ENCODE peak calls at places on chromosomes 13 and 19, in ten cellular contexts. F is RWPE2, Q is uterus, L is coronary artery, Y is stomach, X is glutamatergic neuron, S is mesothelial cell of epicardium, T is IMR-90, G is left ventricle myocardium inferior, Z is endothelial cell. C is an unnamed sample.

GRCh38 chr13:25319781-25320180 is 18.4 kb downstream of the NUP58 start:
- DNase-seq in F (no peak), S (no peak), G (no peak), Q (no peak), T (peak), Y (no peak), L (no peak), X (no peak), Z (no peak), C (no peak)

GRCh38 chr13:23979361-23980159 is 82.3 kb upstream of the C1QTNF9B start:
- DNase-seq in L (peak), X (peak), G (peak), Q (peak), Y (peak), T (peak), Z (peak), S (peak), F (peak), C (peak)

GRCh38 chr13:110217811-110218210 is 89.1 kb downstream of the COL4A1 start:
- DNase-seq in L (no peak), T (no peak), X (no peak), S (no peak), F (no peak), Y (no peak), Q (no peak), Z (no peak), G (no peak), C (no peak)

GRCh38 chr19:10503002-10503789 is at the start of gene KEAP1:
- DNase-seq in Y (peak), T (no peak), S (peak), Q (no peak), F (no peak), X (peak), L (peak), G (peak), Z (peak), C (peak)

GRCh38 chr13:111595276-111595675 is 274.8 kb downstream of the TEX29 start:
- DNase-seq in L (no peak), Z (no peak), Q (no peak), S (no peak), F (no peak), G (no peak), Y (no peak), T (no peak), X (no peak), C (no peak)

GRCh38 chr13:113741101-113741731 is 17.8 kb upstream of the TMEM255B start:
- DNase-seq in Y (no peak), Z (no peak), X (no peak), L (no peak), G (no peak), S (no peak), T (no peak), F (no peak), Q (no peak), C (no peak)

GRCh38 chr13:60591348-60591747 is 194.3 kb downstream of the TDRD3 start:
- DNase-seq in Y (no peak), Q (no peak), Z (no peak), G (no peak), T (peak), X (no peak), S (no peak), L (no peak), F (no peak), C (no peak)

GRCh38 chr13:45207319-45207718 is 6.5 kb upstream of the KCTD4 start:
- DNase-seq in Q (no peak), X (no peak), Z (no peak), T (no peak), S (no peak), Y (no peak), F (no peak), L (no peak), G (no peak), C (no peak)

GRCh38 chr13:33158271-33158670 is 127.3 kb downstream of the STARD13 start:
- DNase-seq in Z (no peak), F (no peak), S (no peak), G (no peak), X (no peak), Q (no peak), L (no peak), T (no peak), Y (no peak), C (no peak)

GRCh38 chr13:67048084-67048792 is 181.9 kb downstream of the PCDH9 start:
- DNase-seq in Z (peak), Q (no peak), X (no peak), S (no peak), Y (no peak), L (no peak), F (no peak), T (peak), G (no peak), C (no peak)

GRCh38 chr19:30931307-30931706 is 417.9 kb downstream of the TSHZ3 start:
- DNase-seq in Q (no peak), Y (no peak), T (no peak), L (no peak), G (no peak), Z (no peak), S (no peak), X (no peak), F (no peak), C (no peak)

DNA sequence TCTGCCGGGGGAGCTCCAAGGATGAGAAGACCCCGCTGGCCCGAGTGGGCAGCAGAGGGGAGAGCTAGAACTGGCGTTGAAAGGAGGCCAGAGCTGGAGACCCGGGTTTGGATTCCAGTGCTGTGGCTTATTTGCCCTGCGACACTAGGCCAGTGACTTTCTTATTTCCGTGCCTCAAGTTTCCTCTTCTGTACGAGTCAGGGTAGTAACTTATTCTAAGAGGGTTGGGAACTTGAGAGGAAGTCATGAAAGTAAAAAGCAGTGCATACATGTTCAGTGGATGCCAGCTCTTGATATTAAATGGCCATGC is 670 bp downstream of the FAM32A start:
- DNase-seq in G (no peak), T (no peak), X (no peak), Z (no peak), L (no peak), Q (no peak), F (no peak), S (no peak), Y (no peak), C (no peak)
- TF ChIP-seq CTCF in G (peak), T (peak), X (peak), Z (no peak), L (no peak), Q (peak), F (no peak), S (peak), Y (no peak), C (no peak)

GRCh38 chr19:45402469-45403070 is 2.3 kb downstream of the PPP1R13L start:
- DNase-seq in S (peak), Z (peak), T (no peak), L (no peak), Y (peak), Q (no peak), G (peak), X (peak), F (peak), C (peak)
- TF ChIP-seq CTCF in S (peak), Z (peak), T (peak), L (no peak), Y (no peak), Q (peak), G (peak), X (peak), F (peak), C (no peak)

GRCh38 chr13:34430294-34430693 is 511.8 kb upstream of the NBEA start:
- DNase-seq in G (no peak), F (no peak), Z (no peak), Y (no peak), X (no peak), S (no peak), Q (no peak), T (peak), L (no peak), C (no peak)
- TF ChIP-seq CTCF in G (no peak), F (no peak), Z (no peak), Y (no peak), X (no peak), S (no peak), Q (no peak), T (no peak), L (no peak), C (no peak)

GRCh38 chr13:29801737-29802305 is 48.6 kb downstream of the UBL3 start:
- DNase-seq in Y (no peak), Z (no peak), F (no peak), T (peak), Q (no peak), X (no peak), L (no peak), S (no peak), G (no peak), C (no peak)
- TF ChIP-seq CTCF in Y (no peak), Z (no peak), F (no peak), T (no peak), Q (no peak), X (no peak), L (no peak), S (no peak), G (no peak), C (no peak)

DNA sequence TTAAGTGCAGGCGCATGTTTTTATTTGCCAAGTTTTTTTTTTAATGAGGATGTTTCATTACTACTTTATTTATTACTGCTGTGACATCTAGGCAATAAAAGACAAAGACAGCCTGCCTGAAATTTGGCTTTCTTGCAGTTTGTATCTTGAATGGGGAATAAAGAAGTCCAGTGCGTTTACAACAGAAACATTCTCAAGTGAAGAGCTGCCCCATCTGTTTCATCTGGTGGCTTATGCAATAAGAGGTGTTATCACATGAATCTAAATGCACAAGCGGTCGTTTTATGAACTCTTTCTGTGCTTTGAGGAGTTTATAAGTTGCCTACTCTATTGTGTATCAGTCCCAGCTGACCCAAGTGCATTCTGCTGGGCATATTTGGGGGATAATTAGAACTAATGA is 12.6 kb upstream of the MAB21L1 start:
- DNase-seq in Y (no peak), T (no peak), S (no peak), X (no peak), Z (no peak), Q (no peak), G (no peak), F (no peak), L (no peak), C (no peak)
- TF ChIP-seq CTCF in Y (no peak), T (no peak), S (no peak), X (no peak), Z (no peak), Q (no peak), G (no peak), F (no peak), L (no peak), C (no peak)

GRCh38 chr19:38383184-38383583 is 4.7 kb downstream of the GGN start:
- DNase-seq in S (no peak), Q (no peak), Z (no peak), F (no peak), L (no peak), T (no peak), X (no peak), Y (no peak), G (no peak), C (no peak)

GRCh38 chr19:38385057-38385803 is 2.6 kb downstream of the GGN start:
- DNase-seq in Q (no peak), L (no peak), X (peak), F (no peak), Z (no peak), G (no peak), T (no peak), Y (no peak), S (no peak), C (no peak)

GRCh38 chr19:38383743-38384142 is 4.1 kb downstream of the GGN start:
- DNase-seq in S (no peak), F (no peak), L (no peak), G (no peak), T (no peak), Z (no peak), Y (no peak), Q (no peak), X (no peak), C (no peak)

GRCh38 chr19:38385804-38386257 is 2.0 kb downstream of the GGN start:
- DNase-seq in X (peak), T (no peak), S (no peak), Z (peak), F (no peak), Q (no peak), L (no peak), G (no peak), Y (no peak), C (no peak)

GRCh38 chr19:38384209-38385027 is 3.4 kb downstream of the GGN start:
- DNase-seq in X (peak), Z (peak), T (no peak), Y (no peak), Q (no peak), F (no peak), G (no peak), S (no peak), L (no peak), C (no peak)
- TF ChIP-seq CTCF in X (no peak), Z (no peak), T (peak), Y (no peak), Q (no peak), F (peak), G (no peak), S (no peak), L (no peak), C (peak)

GRCh38 chr19:47561440-47562045 is 11.4 kb downstream of the ZNF541 start:
- DNase-seq in X (no peak), L (no peak), F (no peak), G (no peak), T (no peak), Q (no peak), Y (no peak), S (no peak), Z (no peak), C (no peak)

GRCh38 chr19:47560999-47561398 is 11.9 kb downstream of the ZNF541 start:
- DNase-seq in Y (no peak), X (no peak), F (no peak), G (no peak), T (no peak), Q (no peak), L (no peak), S (no peak), Z (no peak), C (no peak)

GRCh38 chr19:47569331-47569730 is 3.6 kb downstream of the ZNF541 start:
- DNase-seq in F (no peak), Z (no peak), G (no peak), Y (no peak), Q (no peak), L (no peak), T (no peak), X (no peak), S (no peak), C (no peak)

DNA sequence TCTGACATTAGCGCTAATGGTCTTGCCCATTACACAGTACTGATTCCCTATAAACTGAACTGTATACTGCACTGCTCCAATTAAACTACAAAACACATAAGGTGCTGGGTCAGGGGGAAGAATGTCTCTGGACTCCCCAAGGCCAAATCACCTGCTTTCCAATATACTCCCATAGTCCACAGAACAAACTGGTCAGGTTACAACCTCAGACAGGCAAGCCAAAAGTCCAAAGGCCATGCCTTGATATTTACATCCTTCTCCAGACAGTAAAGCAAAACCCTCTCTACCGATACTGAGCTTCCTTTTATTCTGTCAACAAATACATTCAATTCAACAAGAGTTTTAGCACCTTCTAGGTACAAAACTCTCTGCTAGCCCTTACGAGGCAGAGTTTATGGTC is 8.9 kb downstream of the ZNF541 start:
- DNase-seq in Z (no peak), Q (no peak), F (no peak), G (no peak), X (no peak), L (no peak), S (no peak), Y (peak), T (no peak), C (peak)
- TF ChIP-seq CTCF in Z (no peak), Q (no peak), F (no peak), G (no peak), X (no peak), L (no peak), S (no peak), Y (no peak), T (no peak), C (no peak)

DNA sequence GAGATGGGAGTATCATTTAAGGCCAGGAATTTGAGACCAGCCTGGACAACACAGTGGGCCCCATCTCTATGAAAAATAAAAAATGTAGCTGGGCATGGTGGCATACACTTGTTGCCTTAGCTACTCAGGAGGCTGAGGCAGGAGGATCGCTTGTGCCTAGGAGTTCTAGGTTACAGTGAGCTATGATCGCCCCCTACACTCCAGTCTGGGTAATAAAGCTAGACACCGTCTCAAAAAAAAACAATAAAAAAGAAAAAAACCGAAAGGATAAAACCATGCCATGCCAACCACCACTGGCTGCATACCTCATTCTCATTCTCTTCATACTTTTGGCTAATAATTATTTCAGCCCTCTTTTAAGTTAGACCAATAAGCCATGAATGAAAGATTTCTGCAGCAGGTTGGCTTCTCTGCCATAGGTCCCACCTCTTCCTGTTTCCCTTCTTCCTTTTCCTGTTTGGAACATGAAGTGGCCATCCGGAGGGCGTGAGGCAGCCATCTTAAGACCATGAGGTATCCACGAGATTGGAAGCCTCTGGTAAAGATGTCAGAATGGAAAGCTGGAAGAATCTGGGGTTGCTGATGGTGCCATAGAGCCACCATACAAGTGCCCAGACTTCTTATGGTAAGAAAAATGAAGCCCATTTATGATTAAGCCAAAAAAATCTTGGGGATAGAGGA is 171.3 kb downstream of the CACNA1A start:
- DNase-seq in F (no peak), Y (no peak), S (no peak), T (no peak), Z (no peak), L (no peak), Q (no peak), G (no peak), X (no peak), C (no peak)
- TF ChIP-seq CTCF in F (no peak), Y (no peak), S (no peak), T (no peak), Z (peak), L (no peak), Q (no peak), G (no peak), X (no peak), C (no peak)

DNA sequence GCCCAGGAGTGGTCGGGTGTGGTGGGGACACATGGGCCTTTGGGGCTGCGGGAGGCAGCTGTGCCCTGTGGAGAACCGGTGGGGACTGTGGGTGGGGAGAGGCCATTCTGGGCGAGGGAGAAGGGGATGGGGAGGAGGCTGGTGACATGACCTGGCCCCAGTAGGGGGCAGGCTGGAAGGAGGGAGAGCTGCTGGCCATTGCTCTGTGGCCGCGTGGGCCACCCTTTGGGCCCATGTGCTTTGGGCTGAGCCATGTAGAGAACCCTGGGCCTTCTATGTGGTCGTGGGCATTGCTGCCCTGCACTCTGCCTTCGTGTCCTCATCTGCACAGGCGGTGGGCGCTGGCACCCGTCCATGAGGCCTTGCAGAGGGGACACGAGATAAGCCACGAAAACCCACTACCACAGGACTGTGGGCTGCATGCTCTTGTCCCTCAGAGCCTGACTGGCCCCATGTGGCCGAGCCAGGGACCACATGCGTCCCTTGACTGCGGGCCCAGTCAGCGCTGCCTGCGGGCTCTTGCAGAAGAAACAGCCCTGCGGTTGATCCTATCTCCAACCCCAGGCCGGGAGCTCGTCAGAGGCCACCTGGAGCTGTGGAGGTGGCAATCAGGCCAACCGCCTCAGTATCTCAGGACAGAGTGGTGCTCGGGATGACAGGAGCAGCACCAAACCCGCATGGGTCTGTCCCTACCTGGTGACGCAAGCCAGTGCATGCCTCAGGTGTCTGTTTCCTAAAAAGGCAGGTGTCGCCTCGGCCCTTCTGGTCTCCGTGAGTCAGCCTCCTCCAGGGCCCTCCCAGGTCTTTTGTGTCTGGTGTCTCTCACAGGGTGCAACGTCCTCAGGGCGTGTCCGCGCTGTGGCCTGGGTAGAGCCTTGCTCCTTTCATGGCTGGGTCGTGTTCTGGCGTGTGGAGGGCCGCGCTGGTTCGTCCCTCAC is 14.3 kb downstream of the FZR1 start:
- DNase-seq in Z (no peak), S (no peak), Y (no peak), Q (no peak), F (no peak), G (no peak), L (no peak), X (peak), T (no peak), C (no peak)
- TF ChIP-seq CTCF in Z (peak), S (no peak), Y (no peak), Q (no peak), F (peak), G (no peak), L (no peak), X (no peak), T (no peak), C (no peak)

GRCh38 chr19:18915639-18916038 is 3.5 kb downstream of the COPE start:
- DNase-seq in L (no peak), Q (no peak), G (no peak), X (peak), F (no peak), Z (peak), T (peak), S (no peak), Y (peak), C (peak)
- TF ChIP-seq CTCF in L (no peak), Q (no peak), G (peak), X (peak), F (peak), Z (peak), T (peak), S (no peak), Y (no peak), C (no peak)

C was measured in Calu3.